ENCODE peak calls at places on chromosomes 11 and 22, in six cellular contexts. X is Right ventricle myocardium superior, B is AML-193, U is right cardiac atrium, F is amniotic stem cell, Q is NCI-H1694. H is an unnamed sample.
A peak's percentile ranks its signal among the peaks of the same experiment; 100 is the strongest.

GRCh38 chr22:47443836-47444745 is 681.6 kb downstream of the TBC1D22A start:
- DNase-seq in X (no peak), B (no peak), U (no peak), F (no peak), Q (no peak), H (no peak)

GRCh38 chr11:120894207-120894989 is 129.5 kb upstream of the TBCEL start:
- DNase-seq in X (no peak), B (no peak), U (no peak), F (no peak), Q (peak; percentile 71), H (no peak)

GRCh38 chr22:27597703-27598444 is 203.7 kb downstream of the MN1 start:
- DNase-seq in X (no peak), B (no peak), U (no peak), F (no peak), Q (no peak), H (no peak)

GRCh38 chr11:123704341-123704740 is 37.1 kb downstream of the ZNF202 start:
- DNase-seq in X (no peak), B (no peak), U (no peak), F (no peak), Q (no peak), H (no peak)

GRCh38 chr11:12936200-12936599 is 72.9 kb upstream of the RASSF10 start:
- DNase-seq in X (no peak), B (no peak), U (no peak), F (no peak), Q (no peak), H (no peak)

GRCh38 chr11:34476853-34477252 is 36.7 kb downstream of the ELF5 start:
- DNase-seq in X (no peak), B (no peak), U (no peak), F (no peak), Q (no peak), H (no peak)

GRCh38 chr11:85170184-85170583 is 457.0 kb downstream of the DLG2 start:
- DNase-seq in X (no peak), B (no peak), U (no peak), F (no peak), Q (no peak), H (no peak)

GRCh38 chr11:133821776-133822175 is 23.5 kb downstream of the SPATA19 start:
- DNase-seq in X (peak; percentile 61), B (peak; percentile 43), U (peak; percentile 60), F (no peak), Q (no peak), H (no peak)

GRCh38 chr11:68946416-68947090 is 34.2 kb downstream of the MRGPRD start:
- DNase-seq in X (no peak), B (no peak), U (peak; percentile 47), F (peak; percentile 42), Q (no peak), H (no peak)

GRCh38 chr22:20967697-20968201 is 694 bp downstream of the AIFM3 start:
- DNase-seq in X (no peak), B (no peak), U (peak; percentile 6), F (no peak), Q (no peak), H (no peak)

H was measured in activated T-helper 1 cell treated with Interleukin-2 at 50 U/mL for 16 hours.